ENCODE peak calls at places on chromosomes 1 and 21, in nine cellular contexts. Y is cardiac septum; P is neural crest cell; Q is activated CD4-positive, alpha-beta T cell treated with anti-CD3 and anti-CD28 coated beads, Interleukin-2, amount 50 U/mL, for 4 hours; T is stimulated activated CD4-positive, alpha-beta T cell treated with anti-CD3 and anti-CD28 coated beads, Interleukin-15, amount 100 ng/mL, for 1 hour; E is stimulated activated CD8-positive, alpha-beta memory T cell treated with anti-CD3 and anti-CD28 coated beads, Interleukin-2, amount 100 ng/mL, for 48 hours; D is left kidney; C is sigmoid colon; J is Kasumi-1. H is an unnamed sample.

GRCh38 chr1:226985839-226986463 is 45.9 kb downstream of the COQ8A start:
- DNase-seq in E (no peak), Y (no peak), T (no peak), P (no peak), Q (no peak), J (no peak), C (peak; percentile 65), D (peak; percentile 22), H (no peak)

GRCh38 chr1:154752273-154753030 is 117.6 kb downstream of the KCNN3 start:
- DNase-seq in D (no peak), J (peak; percentile 9), T (no peak), P (no peak), E (no peak), Y (no peak), Q (no peak), C (peak; percentile 41), H (no peak)

GRCh38 chr1:204076891-204077290 is 4.0 kb downstream of the SOX13 start:
- DNase-seq in J (no peak), E (no peak), P (no peak), Q (no peak), C (no peak), Y (no peak), T (no peak), D (no peak), H (no peak)

GRCh38 chr1:207205613-207206009 is 101.6 kb downstream of the C4BPA start:
- DNase-seq in D (no peak), Q (no peak), E (no peak), Y (no peak), T (no peak), P (no peak), J (peak; percentile 12), C (no peak), H (no peak)

GRCh38 chr1:209673631-209674417 is 1.4 kb upstream of the G0S2 start:
- DNase-seq in D (no peak), Q (no peak), C (peak; percentile 77), E (no peak), T (no peak), P (no peak), J (no peak), Y (no peak), H (no peak)

GRCh38 chr1:110291241-110292030 is 47.7 kb upstream of the RBM15 start:
- DNase-seq in E (no peak), D (no peak), T (no peak), Q (no peak), Y (no peak), C (no peak), J (no peak), P (no peak), H (no peak)

GRCh38 chr1:55156093-55156492 is 59.1 kb downstream of the USP24 start:
- DNase-seq in E (no peak), Y (no peak), D (no peak), C (no peak), T (no peak), P (no peak), Q (no peak), J (no peak), H (no peak)

GRCh38 chr1:236830560-236830959 is 35.5 kb downstream of the MTR start:
- DNase-seq in D (no peak), E (no peak), Y (no peak), C (no peak), J (no peak), P (no peak), T (no peak), Q (no peak), H (no peak)

GRCh38 chr1:230381049-230381467 is 45.1 kb downstream of the PGBD5 start:
- DNase-seq in T (no peak), Q (no peak), Y (no peak), J (no peak), C (no peak), D (no peak), E (no peak), P (no peak), H (peak; percentile 56)

GRCh38 chr21:34129039-34129891 is 55.9 kb downstream of the MRPS6 start:
- DNase-seq in E (peak; percentile 33), D (peak; percentile 92), C (peak; percentile 85), P (peak; percentile 19), Q (peak; percentile 54), Y (no peak), J (peak; percentile 60), T (peak; percentile 43), H (peak; percentile 96)

GRCh38 chr1:167374014-167374413 is 144.3 kb downstream of the CD247 start:
- DNase-seq in J (no peak), D (no peak), Y (no peak), E (no peak), P (no peak), C (no peak), Q (no peak), T (no peak), H (no peak)

GRCh38 chr21:38299651-38300050 is 42.9 kb downstream of the KCNJ15 start:
- DNase-seq in E (no peak), Y (no peak), D (no peak), J (no peak), C (no peak), Q (no peak), T (no peak), P (no peak), H (no peak)

GRCh38 chr1:71093938-71094337 is 13.1 kb upstream of the ZRANB2 start:
- DNase-seq in D (peak; percentile 7), T (no peak), J (peak; percentile 59), Q (no peak), P (no peak), Y (no peak), C (no peak), E (no peak), H (peak; percentile 33)

GRCh38 chr1:25666437-25666836 is 49.8 kb downstream of the MAN1C1 start:
- DNase-seq in C (no peak), Y (no peak), P (no peak), Q (no peak), D (peak; percentile 54), T (no peak), E (no peak), J (no peak), H (no peak)

GRCh38 chr21:39660596-39660995 is 47.9 kb downstream of the B3GALT5 start:
- DNase-seq in Y (no peak), P (no peak), C (peak; percentile 84), D (peak; percentile 69), Q (no peak), T (no peak), J (no peak), E (no peak), H (no peak)

GRCh38 chr21:17539743-17540341 is 27.0 kb downstream of the CXADR start:
- DNase-seq in C (no peak), J (no peak), P (no peak), E (no peak), Q (no peak), Y (no peak), D (no peak), T (no peak), H (no peak)

GRCh38 chr1:143497374-143497747 is 474.4 kb downstream of the FAM72C start:
- DNase-seq in J (no peak), P (no peak), Q (no peak), Y (no peak), T (no peak), C (peak; percentile 26), E (no peak), D (peak; percentile 0), H (no peak)

GRCh38 chr1:156892190-156893047 is 1.1 kb upstream of the PEAR1 start:
- DNase-seq in Q (peak; percentile 83), E (peak; percentile 91), C (peak; percentile 95), D (peak; percentile 97), Y (peak; percentile 94), J (peak; percentile 85), P (peak; percentile 98), T (peak; percentile 81), H (peak; percentile 77)

GRCh38 chr1:115753830-115754229 is 14.7 kb downstream of the CASQ2 start:
- DNase-seq in J (no peak), P (no peak), E (no peak), Y (peak; percentile 83), D (peak; percentile 66), C (no peak), T (no peak), Q (no peak), H (no peak)

GRCh38 chr1:155175927-155176371 is 2.3 kb downstream of the TRIM46 start:
- DNase-seq in Q (no peak), T (no peak), C (peak; percentile 60), E (no peak), P (no peak), J (peak; percentile 46), Y (peak; percentile 55), D (no peak), H (no peak)

GRCh38 chr1:188129856-188130838 is 1301.4 kb downstream of the PLA2G4A start:
- DNase-seq in Y (no peak), J (no peak), C (no peak), P (no peak), E (no peak), Q (no peak), T (no peak), D (no peak), H (no peak)

GRCh38 chr1:173301507-173301906 is 94.4 kb upstream of the TNFSF4 start:
- DNase-seq in Q (no peak), D (no peak), P (no peak), Y (no peak), E (no peak), J (no peak), C (no peak), T (no peak), H (no peak)

GRCh38 chr1:239633432-239633831 is 247.1 kb downstream of the CHRM3 start:
- DNase-seq in D (no peak), E (no peak), P (no peak), C (no peak), T (no peak), Q (no peak), J (no peak), Y (no peak), H (no peak)

GRCh38 chr21:34131586-34131985 is 58.2 kb downstream of the MRPS6 start:
- DNase-seq in Y (no peak), Q (no peak), C (no peak), J (no peak), E (no peak), T (no peak), D (no peak), P (no peak), H (no peak)

GRCh38 chr1:167438171-167439138 is 79.9 kb downstream of the CD247 start:
- DNase-seq in D (no peak), Y (peak; percentile 73), Q (no peak), J (peak; percentile 8), T (no peak), P (no peak), C (no peak), E (no peak), H (no peak)

GRCh38 chr1:16152521-16153087 is 3.3 kb downstream of the EPHA2 start:
- DNase-seq in E (no peak), T (no peak), D (peak; percentile 92), Y (no peak), P (no peak), C (no peak), Q (no peak), J (no peak), H (no peak)

GRCh38 chr1:200150721-200151120 is 123.2 kb downstream of the NR5A2 start:
- DNase-seq in J (no peak), Q (no peak), T (no peak), D (peak; percentile 72), C (no peak), Y (no peak), P (no peak), E (no peak), H (no peak)

GRCh38 chr1:29222686-29223085 is 8.0 kb downstream of the MECR start:
- DNase-seq in P (no peak), T (no peak), D (no peak), J (no peak), E (no peak), Y (no peak), C (no peak), Q (no peak), H (no peak)

GRCh38 chr1:11878891-11879190 is 20.1 kb upstream of the NPPB start:
- DNase-seq in D (no peak), Y (no peak), Q (no peak), E (no peak), J (no peak), P (no peak), T (no peak), C (no peak), H (no peak)

GRCh38 chr1:218304281-218305039 is 19.4 kb downstream of the RRP15 start:
- DNase-seq in C (no peak), P (no peak), Y (peak; percentile 85), D (peak; percentile 3), Q (no peak), E (no peak), T (no peak), J (peak; percentile 49), H (peak; percentile 87)

GRCh38 chr1:180273066-180273465 is 43.0 kb downstream of the LHX4 start:
- DNase-seq in Q (no peak), T (no peak), E (no peak), J (no peak), P (no peak), Y (no peak), D (no peak), C (no peak), H (no peak)